ENCODE peak calls at places on chromosomes 1 and 21, in seven cellular contexts. I, G, K, W, O, M and T are unnamed samples.

GRCh38 chr1:11648039-11648438 is 6.2 kb downstream of the FBXO2 start:
- DNase-seq in K (no peak), W (no peak), I (peak; percentile 47), G (no peak), M (peak; percentile 83), O (no peak), T (no peak)

GRCh38 chr21:44506279-44507255 is 33.4 kb downstream of the KRTAP10-1 start:
- DNase-seq in W (no peak), M (peak; percentile 45), K (peak; percentile 33), G (no peak), O (no peak), I (no peak), T (no peak)

GRCh38 chr1:28885472-28885877 is 28.9 kb upstream of the EPB41 start:
- DNase-seq in I (no peak), G (no peak), W (no peak), M (no peak), O (no peak), K (no peak), T (no peak)

GRCh38 chr1:243950166-243950565 is 100.1 kb upstream of the AKT3 start:
- DNase-seq in O (no peak), K (no peak), I (no peak), W (no peak), M (no peak), G (no peak), T (no peak)

GRCh38 chr1:8851060-8851459 is 27.4 kb downstream of the ENO1 start:
- DNase-seq in O (no peak), K (no peak), M (no peak), I (no peak), G (no peak), W (no peak), T (no peak)

GRCh38 chr21:45461369-45461750 is 56.4 kb downstream of the COL18A1 start:
- DNase-seq in M (no peak), K (no peak), W (no peak), G (no peak), I (no peak), O (no peak), T (no peak)

GRCh38 chr1:156112276-156113137 is 2.0 kb upstream of the LMNA start:
- DNase-seq in M (no peak), G (no peak), O (no peak), W (no peak), K (no peak), I (no peak), T (no peak)

GRCh38 chr1:31904339-31905092 is 33.7 kb downstream of the PTP4A2 start:
- DNase-seq in G (no peak), I (no peak), M (peak; percentile 79), O (no peak), K (no peak), W (peak; percentile 44), T (peak; percentile 19)

GRCh38 chr1:229229721-229230135 is 41.2 kb upstream of the RAB4A start:
- DNase-seq in G (no peak), I (peak; percentile 69), M (peak; percentile 76), O (peak; percentile 23), K (peak; percentile 39), W (no peak), T (no peak)

GRCh38 chr1:184701821-184702220 is 52.8 kb downstream of the EDEM3 start:
- DNase-seq in W (no peak), M (no peak), K (no peak), O (no peak), I (no peak), G (no peak), T (no peak)

GRCh38 chr1:71351438-71351837 is 270.6 kb upstream of the ZRANB2 start:
- DNase-seq in K (no peak), W (no peak), M (no peak), G (no peak), I (no peak), O (no peak), T (no peak)

GRCh38 chr1:92902406-92902744 is 58.9 kb downstream of the DIPK1A start:
- DNase-seq in M (no peak), O (no peak), K (no peak), I (no peak), G (no peak), W (no peak), T (no peak)

GRCh38 chr1:9270290-9270900 is 22.3 kb upstream of the SPSB1 start:
- DNase-seq in O (no peak), M (no peak), K (peak; percentile 39), G (no peak), I (no peak), W (no peak), T (no peak)

GRCh38 chr1:226687476-226687875 is 51.6 kb downstream of the ITPKB start:
- DNase-seq in W (no peak), I (no peak), K (no peak), M (no peak), G (no peak), O (no peak), T (no peak)

GRCh38 chr1:233443040-233443439 is 115.5 kb downstream of the MAP3K21 start:
- DNase-seq in O (no peak), K (no peak), M (no peak), W (no peak), G (no peak), I (no peak), T (no peak)

GRCh38 chr21:26846036-26846931 is 1.1 kb upstream of the ADAMTS1 start:
- DNase-seq in G (no peak), M (peak; percentile 96), W (no peak), K (peak; percentile 79), O (peak; percentile 81), I (peak; percentile 78), T (no peak)

GRCh38 chr1:3627515-3628253 is 2.9 kb downstream of the TPRG1L start:
- DNase-seq in G (no peak), M (peak; percentile 48), O (no peak), I (no peak), K (no peak), W (no peak), T (no peak)

GRCh38 chr1:174743654-174744561 is 255.8 kb upstream of the CACYBP start:
- DNase-seq in I (no peak), O (peak; percentile 76), M (no peak), G (peak; percentile 45), K (peak; percentile 44), W (no peak), T (peak; percentile 56)

GRCh38 chr1:86687595-86687994 is 16.8 kb upstream of the SH3GLB1 start:
- DNase-seq in G (no peak), O (no peak), I (no peak), W (no peak), M (no peak), K (no peak), T (no peak)

DNA sequence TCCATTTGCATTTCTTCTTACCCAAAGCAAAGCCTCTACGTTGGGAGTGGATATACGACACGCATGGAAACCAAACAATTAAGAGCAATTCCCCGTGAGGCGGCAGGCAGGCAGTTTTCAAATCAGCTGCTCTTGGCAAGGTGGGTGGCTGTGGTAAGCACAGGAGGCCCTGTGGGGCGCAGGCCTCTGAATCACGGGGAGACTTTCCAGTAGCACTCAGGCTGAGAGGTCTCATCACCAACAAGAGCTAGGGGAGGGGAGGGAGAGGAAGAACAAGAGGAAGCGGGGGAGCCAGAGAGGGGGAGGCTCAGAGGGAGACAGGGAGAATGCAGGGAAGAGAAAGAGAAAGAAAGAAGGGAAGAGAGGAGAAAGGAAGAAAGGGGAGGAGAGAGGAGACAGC is 56.4 kb downstream of the MT1HL1 start:
- DNase-seq in M (no peak), G (no peak), K (no peak), O (no peak), W (no peak), I (no peak), T (no peak)
- H3K27ac ChIP-seq in M (no peak overlapping the region), G (no peak overlapping the region), K (no peak overlapping the region), O (no peak overlapping the region), W (no peak overlapping the region), I (no peak overlapping the region), T (no peak overlapping the region)

DNA sequence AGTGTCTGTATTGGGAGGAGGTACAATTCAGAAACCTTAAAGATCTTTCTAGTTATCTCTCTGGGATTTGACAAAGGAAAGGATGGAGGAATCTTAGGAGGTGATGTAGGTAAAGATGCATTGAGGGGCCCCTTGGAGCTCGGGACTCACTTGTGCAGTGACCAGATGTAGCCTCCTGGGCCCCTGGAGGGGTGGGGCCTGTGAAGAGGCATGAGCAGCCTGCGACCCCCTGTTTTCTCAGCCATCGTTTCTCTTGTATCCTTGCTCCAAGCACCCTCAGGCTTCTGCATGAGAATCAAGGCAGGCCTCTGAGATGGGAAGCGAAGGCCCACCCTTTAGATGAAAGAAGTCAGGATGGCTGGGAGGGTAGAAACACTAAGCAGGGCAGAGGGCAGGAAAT is 39.6 kb downstream of the LGR6 start:
- DNase-seq in G (no peak), M (no peak), I (no peak), K (no peak), W (no peak), O (no peak), T (no peak)
- H3K4me1 ChIP-seq in G (peaks cover 9% of the 10 kb centered on the region), M (no peaks in the 10 kb centered on the region), I (no peaks in the 10 kb centered on the region), K (peaks cover 16% of the 10 kb centered on the region), W (no peaks in the 10 kb centered on the region), O (peaks cover 12% of the 10 kb centered on the region), T (peaks cover 8% of the 10 kb centered on the region)

GRCh38 chr1:183331095-183331742 is 87.0 kb downstream of the NMNAT2 start:
- DNase-seq in W (no peak), K (peak; percentile 62), I (no peak), G (no peak), M (no peak), O (peak; percentile 66), T (no peak)
- H3K4me3 ChIP-seq in W (no peak overlapping the region), K (peak overlapping the region; percentile 7), I (no peak overlapping the region), G (no peak overlapping the region), M (no peak overlapping the region), O (peak overlapping the region; percentile 27), T (no peak overlapping the region)

GRCh38 chr1:33339413-33339812 is 18.5 kb upstream of the A3GALT2 start:
- DNase-seq in W (no peak), K (peak; percentile 59), O (no peak), M (no peak), I (no peak), G (no peak), T (no peak)

GRCh38 chr1:33344896-33345295 is 24.0 kb upstream of the A3GALT2 start:
- DNase-seq in O (no peak), G (no peak), I (no peak), K (no peak), M (no peak), W (no peak), T (no peak)

GRCh38 chr1:33343539-33343938 is 22.6 kb upstream of the A3GALT2 start:
- DNase-seq in W (no peak), G (no peak), I (no peak), K (no peak), O (no peak), M (no peak), T (no peak)

GRCh38 chr1:33341190-33341589 is 20.3 kb upstream of the A3GALT2 start:
- DNase-seq in M (no peak), K (no peak), W (no peak), G (no peak), I (no peak), O (no peak), T (no peak)

DNA sequence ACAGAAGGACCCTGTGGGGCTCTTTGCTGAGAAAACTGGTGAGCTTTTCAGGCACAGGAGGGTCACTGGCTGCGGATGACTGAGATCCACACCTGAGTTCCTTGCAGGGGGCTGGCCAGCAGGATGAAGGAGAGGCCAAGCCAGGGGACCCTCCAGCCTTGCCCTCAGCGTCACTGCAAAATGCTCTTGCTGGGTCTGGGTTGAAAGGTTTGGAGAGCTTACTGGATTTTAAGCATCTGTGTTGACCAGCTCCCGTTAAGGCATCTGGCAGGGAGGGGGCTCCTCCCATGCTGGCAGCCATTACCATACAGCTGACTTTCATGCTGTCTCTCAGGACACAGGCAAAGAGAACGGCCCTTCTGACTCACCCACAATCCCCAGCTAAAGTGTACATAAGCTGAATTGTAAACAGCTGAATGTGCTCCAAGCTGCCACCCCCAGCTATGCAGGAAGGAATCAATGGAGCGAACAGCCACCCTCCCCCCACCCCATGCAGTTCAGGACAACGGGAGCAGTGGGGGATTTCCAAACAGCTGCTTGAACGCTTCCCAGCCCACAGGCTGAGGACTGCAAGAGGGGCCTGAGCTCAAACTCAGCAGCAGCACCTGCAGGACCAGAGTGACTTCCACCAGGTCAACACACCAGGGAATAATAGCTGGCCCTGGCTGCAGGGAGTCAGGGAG is 21.3 kb upstream of the A3GALT2 start:
- DNase-seq in G (no peak), O (peak; percentile 65), M (peak; percentile 83), W (no peak), K (peak; percentile 90), I (peak; percentile 93), T (no peak)
- H3K27ac ChIP-seq in G (no peak overlapping the region), O (no peak overlapping the region), M (peak overlapping the region; percentile 91), W (peak overlapping the region; percentile 15), K (peak overlapping the region; percentile 80), I (peak overlapping the region; percentile 85), T (no peak overlapping the region)